ENCODE peak calls at places on chromosome 19, in five cellular contexts. U is ELR; S is CD8-positive, alpha-beta memory T cell; A is EL; O is activated CD4-positive, alpha-beta T cell treated with anti-CD3 and anti-CD28 coated beads, Interleukin-2, amount 50 U/mL, for 1 hour. T is an unnamed sample.

GRCh38 chr19:1855828-1856255 is 7.5 kb downstream of the KLF16 start:
- DNase-seq in U (peak; percentile 47), S (no peak), A (peak; percentile 34), O (no peak), T (no peak)

GRCh38 chr19:13116282-13117175 is at the start of gene TRMT1:
- DNase-seq in U (peak; percentile 96), S (peak; percentile 93), A (peak; percentile 93), O (peak; percentile 85), T (peak; percentile 97)

GRCh38 chr19:53102186-53102585 is 1.0 kb downstream of the ZNF160 start:
- DNase-seq in U (peak; percentile 2), S (no peak), A (peak; percentile 6), O (no peak), T (peak; percentile 2)

GRCh38 chr19:56144396-56144795 is 3.3 kb downstream of the ZNF444 start:
- DNase-seq in U (no peak), S (no peak), A (no peak), O (no peak), T (no peak)

GRCh38 chr19:45468803-45469131 is 971 bp downstream of the FOSB start:
- DNase-seq in U (peak; percentile 53), S (peak; percentile 90), A (no peak), O (no peak), T (no peak)

GRCh38 chr19:38464421-38465082 is 31.1 kb downstream of the RYR1 start:
- DNase-seq in U (no peak), S (no peak), A (no peak), O (no peak), T (no peak)

GRCh38 chr19:29001006-29001921 is 211.7 kb downstream of the UQCRFS1 start:
- DNase-seq in U (no peak), S (no peak), A (no peak), O (no peak), T (no peak)

GRCh38 chr19:4337906-4338440 is 654 bp downstream of the STAP2 start:
- DNase-seq in U (no peak), S (no peak), A (peak; percentile 27), O (no peak), T (peak; percentile 15)

GRCh38 chr19:19488041-19488874 is 27.1 kb downstream of the TSSK6 start:
- DNase-seq in U (peak; percentile 19), S (peak; percentile 41), A (no peak), O (no peak), T (no peak)

GRCh38 chr19:32924200-32924599 is 47.6 kb downstream of the CEP89 start:
- DNase-seq in U (peak; percentile 20), S (no peak), A (peak; percentile 6), O (no peak), T (peak; percentile 40)

GRCh38 chr19:16085115-16085514 is 8.8 kb downstream of the TPM4 start:
- DNase-seq in U (peak; percentile 50), S (no peak), A (peak; percentile 53), O (no peak), T (peak; percentile 42)

GRCh38 chr19:32651729-32652140 is 23.2 kb downstream of the ANKRD27 start:
- DNase-seq in U (no peak), S (no peak), A (no peak), O (no peak), T (no peak)

GRCh38 chr19:41161903-41162302 is 31.1 kb upstream of the CYP2S1 start:
- DNase-seq in U (peak; percentile 13), S (no peak), A (no peak), O (no peak), T (peak; percentile 21)

GRCh38 chr19:32178841-32179410 is 166.5 kb upstream of the ZNF507 start:
- DNase-seq in U (no peak), S (no peak), A (no peak), O (no peak), T (no peak)

GRCh38 chr19:54325194-54325621 is 12.2 kb upstream of the LILRA5 start:
- DNase-seq in U (peak; percentile 41), S (peak; percentile 56), A (peak; percentile 34), O (peak; percentile 43), T (peak; percentile 71)

GRCh38 chr19:13460045-13460444 is 46.2 kb downstream of the CACNA1A start:
- DNase-seq in U (no peak), S (no peak), A (no peak), O (no peak), T (peak; percentile 46)

T was measured in PC-3.